ENCODE peak calls at places on chromosomes 1 and 21, in seven cellular contexts. J is AG09309, O is H1, X is OCI-LY7, W is stomach, L is heart right ventricle, I is GM12865. K is an unnamed sample.

GRCh38 chr1:97877307-97877706 is 43.5 kb downstream of the DPYD start:
- DNase-seq in J (no peak), O (no peak), X (no peak), W (no peak), L (no peak), I (no peak), K (no peak)

GRCh38 chr1:43873851-43874250 is 59.8 kb upstream of the ARTN start:
- DNase-seq in J (no peak), O (no peak), X (no peak), W (no peak), L (no peak), I (no peak), K (no peak)

GRCh38 chr1:200153277-200154055 is 126.0 kb downstream of the NR5A2 start:
- DNase-seq in J (no peak), O (no peak), X (peak), W (no peak), L (no peak), I (peak), K (peak)

GRCh38 chr1:192795913-192796312 is 12.9 kb upstream of the RGS2 start:
- DNase-seq in J (no peak), O (no peak), X (no peak), W (no peak), L (no peak), I (no peak), K (no peak)

GRCh38 chr1:78688701-78689100 is 39.1 kb downstream of the IFI44 start:
- DNase-seq in J (peak), O (no peak), X (no peak), W (no peak), L (no peak), I (no peak), K (no peak)

GRCh38 chr21:28215214-28215954 is 777.3 kb downstream of the LTN1 start:
- DNase-seq in J (peak), O (no peak), X (no peak), W (no peak), L (no peak), I (no peak), K (no peak)

GRCh38 chr1:238409947-238410346 is 519.2 kb upstream of the ZP4 start:
- DNase-seq in J (peak), O (no peak), X (no peak), W (no peak), L (no peak), I (no peak), K (no peak)

GRCh38 chr1:222392571-222392970 is 155.3 kb downstream of the HHIPL2 start:
- DNase-seq in J (no peak), O (no peak), X (no peak), W (no peak), L (no peak), I (no peak), K (no peak)

GRCh38 chr1:89910780-89911179 is 84.1 kb upstream of the ZNF326 start:
- DNase-seq in J (no peak), O (no peak), X (no peak), W (no peak), L (no peak), I (no peak), K (no peak)

GRCh38 chr1:3680488-3681230 is 28.3 kb downstream of the TP73 start:
- DNase-seq in J (no peak), O (no peak), X (no peak), W (no peak), L (peak), I (peak), K (no peak)

GRCh38 chr21:32055305-32055704 is 182.5 kb downstream of the HUNK start:
- DNase-seq in J (no peak), O (no peak), X (no peak), W (no peak), L (no peak), I (no peak), K (no peak)

GRCh38 chr1:185244015-185244747 is 72.9 kb downstream of the IVNS1ABP start:
- DNase-seq in J (peak), O (no peak), X (no peak), W (no peak), L (no peak), I (no peak), K (no peak)

GRCh38 chr1:110872745-110873435 is at the start of gene CD53:
- DNase-seq in J (no peak), O (no peak), X (peak), W (no peak), L (no peak), I (peak), K (peak)

GRCh38 chr1:6268431-6268830 is 7.5 kb upstream of the GPR153 start:
- DNase-seq in J (no peak), O (no peak), X (no peak), W (no peak), L (no peak), I (no peak), K (no peak)

GRCh38 chr1:156898151-156898550 is 4.6 kb downstream of the PEAR1 start:
- DNase-seq in J (no peak), O (no peak), X (no peak), W (peak), L (peak), I (no peak), K (no peak)

GRCh38 chr1:156897078-156897825 is 3.7 kb downstream of the PEAR1 start:
- DNase-seq in J (no peak), O (no peak), X (no peak), W (no peak), L (no peak), I (no peak), K (no peak)

GRCh38 chr1:156895408-156895874 is 1.9 kb downstream of the PEAR1 start:
- DNase-seq in J (no peak), O (no peak), X (no peak), W (no peak), L (no peak), I (no peak), K (no peak)

GRCh38 chr1:156895927-156896326 is 2.4 kb downstream of the PEAR1 start:
- DNase-seq in J (no peak), O (no peak), X (no peak), W (no peak), L (no peak), I (no peak), K (no peak)

DNA sequence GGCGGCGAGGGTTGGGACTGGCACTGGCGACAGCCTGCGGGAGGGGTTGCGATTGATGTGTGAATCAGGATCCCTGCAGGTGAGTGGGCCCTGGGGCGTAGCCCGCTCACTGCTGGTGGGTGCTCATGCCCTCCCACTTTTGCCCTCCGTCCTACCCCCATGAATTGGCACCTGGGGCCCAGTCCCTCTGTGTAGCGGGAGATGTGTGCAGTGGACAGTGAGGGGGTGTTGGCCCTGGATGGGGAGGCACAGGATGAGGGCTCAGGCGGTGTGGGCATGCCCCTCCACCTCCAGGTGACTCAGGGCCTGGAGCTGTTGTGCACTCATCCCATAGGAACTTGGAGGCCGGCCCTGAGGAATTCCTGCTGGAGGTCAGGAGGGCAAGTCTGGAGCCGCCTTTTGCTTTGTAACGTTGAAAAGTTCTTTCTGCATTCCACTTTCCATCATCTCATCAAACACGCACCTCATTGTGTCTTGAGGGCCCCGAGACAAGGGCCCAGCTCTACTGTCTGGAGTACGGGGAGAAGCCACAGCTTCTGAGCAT is 3.0 kb downstream of the PEAR1 start:
- DNase-seq in J (peak), O (peak), X (no peak), W (no peak), L (no peak), I (no peak), K (no peak)
- TF ChIP-seq CTCF in J (no peak), O (no peak), X (no peak), W (no peak), L (no peak), I (no peak), K (no peak)

GRCh38 chr1:247118946-247119446 is 14.8 kb upstream of the ZNF669 start:
- DNase-seq in J (no peak), O (peak), X (peak), W (no peak), L (no peak), I (peak), K (peak)
- TF ChIP-seq CTCF in J (no peak), O (peak), X (peak), W (no peak), L (no peak), I (no peak), K (no peak)

GRCh38 chr1:91404151-91405012 is at the start of gene HFM1:
- DNase-seq in J (peak), O (no peak), X (peak), W (peak), L (peak), I (peak), K (peak)
- TF ChIP-seq CTCF in J (no peak), O (no peak), X (peak), W (no peak), L (peak), I (peak), K (no peak)

GRCh38 chr1:9724706-9725476 is 73.4 kb downstream of the PIK3CD start:
- DNase-seq in J (no peak), O (peak), X (peak), W (peak), L (peak), I (peak), K (peak)
- TF ChIP-seq CTCF in J (peak), O (peak), X (peak), W (peak), L (peak), I (peak), K (peak)

GRCh38 chr1:112975336-112975735 is 19.3 kb upstream of the SLC16A1 start:
- DNase-seq in J (no peak), O (no peak), X (no peak), W (no peak), L (no peak), I (no peak), K (no peak)

GRCh38 chr1:112973788-112974187 is 17.8 kb upstream of the SLC16A1 start:
- DNase-seq in J (no peak), O (no peak), X (no peak), W (no peak), L (no peak), I (no peak), K (no peak)

GRCh38 chr1:112974646-112975045 is 18.6 kb upstream of the SLC16A1 start:
- DNase-seq in J (no peak), O (no peak), X (no peak), W (no peak), L (no peak), I (no peak), K (no peak)

GRCh38 chr1:112971006-112971405 is 15.0 kb upstream of the SLC16A1 start:
- DNase-seq in J (no peak), O (no peak), X (no peak), W (no peak), L (no peak), I (no peak), K (no peak)
- TF ChIP-seq CTCF in J (no peak), O (no peak), X (no peak), W (no peak), L (no peak), I (no peak), K (no peak)

GRCh38 chr1:46411010-46411405 is 16.9 kb downstream of the FAAH start:
- DNase-seq in J (no peak), O (no peak), X (no peak), W (no peak), L (no peak), I (no peak), K (no peak)
- TF ChIP-seq CTCF in J (no peak), O (no peak), X (no peak), W (no peak), L (no peak), I (no peak), K (no peak)

DNA sequence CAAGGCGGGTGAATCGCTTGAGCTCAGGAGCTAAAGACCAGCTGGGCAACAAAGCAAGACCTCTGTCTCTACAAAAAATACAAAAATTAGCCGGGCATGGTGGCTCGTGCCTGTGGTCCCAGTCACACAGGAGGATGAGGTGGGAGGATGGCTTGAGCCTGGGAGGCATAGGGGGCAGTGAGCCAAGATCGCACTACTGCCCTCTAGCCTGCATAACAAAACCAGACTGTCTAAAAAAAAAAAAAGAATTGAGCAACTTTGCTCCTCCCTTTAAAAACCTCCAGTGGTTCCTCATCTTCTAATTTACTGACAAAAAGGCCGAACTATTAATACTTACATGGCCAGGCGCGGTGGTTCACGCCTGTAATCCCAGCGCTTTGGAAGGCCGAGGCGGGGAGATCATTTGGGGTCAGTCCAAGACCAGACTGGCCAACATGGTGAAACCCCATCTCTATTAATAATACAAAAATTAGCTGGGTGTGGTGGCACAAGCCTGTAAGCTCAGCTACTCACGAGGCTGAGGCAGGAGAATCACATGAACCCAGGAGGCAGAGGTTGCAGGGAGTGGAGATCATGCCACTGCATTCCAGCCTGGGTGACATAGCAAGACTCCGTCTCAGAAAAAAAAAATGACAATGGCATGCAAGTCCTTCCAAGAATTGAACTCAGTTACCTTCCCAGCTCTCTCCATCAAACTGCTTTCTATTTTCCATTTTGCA is 4.4 kb downstream of the ACBD3 start:
- DNase-seq in J (peak), O (no peak), X (peak), W (peak), L (peak), I (peak), K (peak)
- TF ChIP-seq CTCF in J (peak), O (peak), X (peak), W (peak), L (peak), I (peak), K (peak)

GRCh38 chr21:44603109-44603875 is 2.9 kb downstream of the KRTAP10-7 start:
- DNase-seq in J (no peak), O (no peak), X (no peak), W (no peak), L (no peak), I (no peak), K (no peak)
- TF ChIP-seq CTCF in J (no peak), O (no peak), X (no peak), W (no peak), L (no peak), I (no peak), K (no peak)